ENCODE peak calls at places on chromosomes 2 and 18, in four cellular contexts. E is pancreas, X is suprapubic skin, L is K562. B is an unnamed sample. For H3K4me1, the result is how much of the 10 kb centered on the place peaks cover.

GRCh38 chr2:50514881-50515280 is 517.1 kb downstream of the NRXN1 start:
- DNase-seq in E (no peak), X (no peak), L (no peak), B (no peak)

GRCh38 chr2:20672191-20672951 is 5.4 kb downstream of the GDF7 start:
- DNase-seq in E (no peak), X (no peak), L (no peak), B (no peak)

GRCh38 chr2:17070711-17071110 is 405.1 kb upstream of the CYRIA start:
- DNase-seq in E (no peak), X (no peak), L (no peak), B (no peak)

GRCh38 chr2:176370423-176370822 is 101.2 kb downstream of the MTX2 start:
- DNase-seq in E (no peak), X (no peak), L (no peak), B (no peak)

GRCh38 chr2:48137829-48138228 is 231.5 kb upstream of the FBXO11 start:
- DNase-seq in E (no peak), X (no peak), L (no peak), B (no peak)

GRCh38 chr2:160700006-160700405 is 206.4 kb upstream of the RBMS1 start:
- DNase-seq in E (no peak), X (no peak), L (no peak), B (no peak)

GRCh38 chr2:42567389-42567788 is 1.0 kb upstream of the MTA3 start:
- DNase-seq in E (no peak), X (no peak), L (no peak), B (no peak)

GRCh38 chr2:9310390-9310789 is 103.8 kb downstream of the ASAP2 start:
- DNase-seq in E (no peak), X (no peak), L (peak), B (no peak)

GRCh38 chr2:224382973-224383555 is 18.8 kb downstream of the FAM124B start:
- DNase-seq in E (no peak), X (no peak), L (peak), B (no peak)

GRCh38 chr2:197875736-197876135 is 71.3 kb downstream of the PLCL1 start:
- DNase-seq in E (no peak), X (no peak), L (no peak), B (no peak)

GRCh38 chr2:239552213-239552926 is 151.6 kb upstream of the HDAC4 start:
- DNase-seq in E (peak), X (no peak), L (no peak), B (no peak)

GRCh38 chr2:97914691-97915213 is 81.0 kb downstream of the TMEM131 start:
- DNase-seq in E (no peak), X (no peak), L (no peak), B (no peak)

GRCh38 chr18:75173125-75173432 is 35.9 kb downstream of the PTGR3 start:
- DNase-seq in E (no peak), X (no peak), L (peak), B (peak)

GRCh38 chr2:226802573-226802972 is 3.0 kb upstream of the IRS1 start:
- DNase-seq in E (no peak), X (no peak), L (peak), B (peak)

GRCh38 chr2:61910603-61911002 is 5.1 kb downstream of the COMMD1 start:
- DNase-seq in E (no peak), X (no peak), L (no peak), B (peak)

GRCh38 chr18:34738173-34738894 is 28.2 kb downstream of the DTNA start:
- DNase-seq in E (no peak), X (no peak), L (no peak), B (peak)

GRCh38 chr2:240259201-240259923 is 118.9 kb upstream of the OTOS start:
- DNase-seq in E (peak), X (peak), L (no peak), B (peak)

GRCh38 chr2:162795312-162795711 is 43.3 kb downstream of the KCNH7 start:
- DNase-seq in E (no peak), X (no peak), L (no peak), B (no peak)

GRCh38 chr2:175690113-175690716 is 311.9 kb downstream of the LNPK start:
- DNase-seq in E (no peak), X (no peak), L (peak), B (peak)

GRCh38 chr2:191870744-191871143 is 23.9 kb upstream of the CAVIN2 start:
- DNase-seq in E (no peak), X (no peak), L (no peak), B (no peak)

GRCh38 chr2:32732912-32733472 is 105.1 kb downstream of the TTC27 start:
- DNase-seq in E (no peak), X (no peak), L (no peak), B (no peak)

GRCh38 chr2:131115752-131116151 is 10.6 kb downstream of the PLEKHB2 start:
- DNase-seq in E (no peak), X (no peak), L (peak), B (no peak)

GRCh38 chr2:201199847-201200246 is 16.9 kb downstream of the CASP10 start:
- DNase-seq in E (no peak), X (no peak), L (no peak), B (no peak)

GRCh38 chr2:150688016-150688415 is 200.5 kb upstream of the RND3 start:
- DNase-seq in E (no peak), X (no peak), L (no peak), B (no peak)
- H3K4me3 ChIP-seq in E (no peak), X (no peak), L (no peak), B (no peak)

GRCh38 chr2:84492571-84492970 is 23.7 kb upstream of the DNAH6 start:
- DNase-seq in E (no peak), X (no peak), L (no peak), B (no peak)

GRCh38 chr2:84495539-84496146 is 20.7 kb upstream of the DNAH6 start:
- DNase-seq in E (no peak), X (no peak), L (peak), B (peak)

GRCh38 chr2:84496386-84496785 is 19.9 kb upstream of the DNAH6 start:
- DNase-seq in E (no peak), X (no peak), L (no peak), B (no peak)

GRCh38 chr2:84493494-84493893 is 22.8 kb upstream of the DNAH6 start:
- DNase-seq in E (no peak), X (no peak), L (no peak), B (no peak)

GRCh38 chr2:84494070-84494469 is 22.2 kb upstream of the DNAH6 start:
- DNase-seq in E (no peak), X (no peak), L (no peak), B (no peak)
- H3K27ac ChIP-seq in E (no peak), X (no peak), L (no peak), B (no peak)

GRCh38 chr2:144052103-144052502 is 467.8 kb downstream of the ZEB2 start:
- DNase-seq in E (no peak), X (no peak), L (no peak), B (no peak)

GRCh38 chr2:144049137-144049536 is 470.8 kb downstream of the ZEB2 start:
- DNase-seq in E (no peak), X (no peak), L (no peak), B (no peak)

GRCh38 chr2:144042751-144043150 is 477.2 kb downstream of the ZEB2 start:
- DNase-seq in E (no peak), X (no peak), L (no peak), B (no peak)

DNA sequence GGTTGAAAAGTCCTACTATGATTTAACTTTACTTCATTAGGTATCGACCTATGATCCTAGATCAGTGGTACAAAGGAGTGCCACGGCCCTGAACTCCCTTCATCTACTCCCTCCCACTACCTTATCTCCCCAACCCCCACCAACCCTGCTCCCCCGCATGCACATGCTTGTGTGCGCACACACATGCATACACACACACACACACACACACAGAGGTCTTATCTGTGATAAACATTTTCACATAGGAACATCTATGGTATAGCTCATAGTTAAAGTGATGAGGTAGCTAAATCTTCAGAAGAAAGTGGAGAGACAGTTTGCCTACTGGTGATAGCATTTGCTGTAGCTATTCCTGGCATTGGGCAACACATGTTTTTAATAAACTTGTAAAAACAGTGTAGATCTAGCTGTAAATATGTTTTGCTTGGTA is 471.3 kb downstream of the ZEB2 start:
- DNase-seq in E (no peak), X (no peak), L (peak), B (no peak)
- H3K4me1 ChIP-seq in E (under half), X (under half), L (under half), B (under half)

GRCh38 chr2:28354920-28355520 is 37.6 kb upstream of the FOSL2 start:
- DNase-seq in E (no peak), X (no peak), L (peak), B (no peak)
- H3K4me3 ChIP-seq in E (no peak), X (no peak), L (no peak), B (no peak)

B was measured in cardiac muscle cell.